ENCODE peak calls at places on chromosomes 13 and 19, in six cellular contexts. F, Q, L, X, H and R are unnamed samples.

GRCh38 chr13:31328549-31329229 is 128.9 kb downstream of the B3GLCT start:
- DNase-seq in F (no peak), Q (no peak), L (no peak), X (no peak), H (no peak), R (no peak)

GRCh38 chr13:36259361-36260137 is 38.1 kb downstream of the CCDC169 start:
- DNase-seq in F (no peak), Q (no peak), L (no peak), X (no peak), H (no peak), R (no peak)

GRCh38 chr13:25214371-25215252 is 42.5 kb upstream of the AMER2 start:
- DNase-seq in F (peak), Q (no peak), L (no peak), X (no peak), H (peak), R (no peak)

GRCh38 chr19:13437919-13438618 is 68.2 kb downstream of the CACNA1A start:
- DNase-seq in F (no peak), Q (no peak), L (no peak), X (no peak), H (no peak), R (no peak)

GRCh38 chr19:47247308-47247990 is 8.9 kb upstream of the CCDC9 start:
- DNase-seq in F (no peak), Q (peak), L (peak), X (peak), H (no peak), R (peak)

GRCh38 chr13:24502567-24503375 is 9.8 kb downstream of the PARP4 start:
- DNase-seq in F (no peak), Q (no peak), L (no peak), X (peak), H (peak), R (no peak)

GRCh38 chr19:13135068-13136062 is 14.8 kb downstream of the STX10 start:
- DNase-seq in F (no peak), Q (no peak), L (no peak), X (no peak), H (no peak), R (no peak)

GRCh38 chr13:25335856-25336255 is 34.4 kb downstream of the NUP58 start:
- DNase-seq in F (no peak), Q (no peak), L (no peak), X (no peak), H (no peak), R (no peak)

GRCh38 chr13:50125556-50126377 is 110.5 kb downstream of the KCNRG start:
- DNase-seq in F (peak), Q (peak), L (peak), X (peak), H (peak), R (peak)

GRCh38 chr13:79735228-79735627 is 254.3 kb downstream of the NDFIP2 start:
- DNase-seq in F (no peak), Q (no peak), L (no peak), X (no peak), H (no peak), R (no peak)

GRCh38 chr19:38850976-38851621 is 1.3 kb upstream of the HNRNPL start:
- DNase-seq in F (no peak), Q (peak), L (no peak), X (no peak), H (no peak), R (no peak)

GRCh38 chr13:45823583-45823982 is 28.0 kb downstream of the SIAH3 start:
- DNase-seq in F (no peak), Q (no peak), L (no peak), X (no peak), H (no peak), R (no peak)

GRCh38 chr19:16470911-16471811 is 609 bp downstream of the EPS15L1 start:
- DNase-seq in F (no peak), Q (peak), L (peak), X (no peak), H (no peak), R (no peak)

GRCh38 chr13:86020350-86021002 is 221.3 kb upstream of the SLITRK6 start:
- DNase-seq in F (no peak), Q (no peak), L (no peak), X (no peak), H (peak), R (peak)